ENCODE peak calls at places on chromosomes 2 and 18, in nine cellular contexts. C, Z, D, R, F, K, J, H and Y are unnamed samples.
A peak's percentile ranks its signal among the peaks of the same experiment; 100 is the strongest.

GRCh38 chr18:45332911-45333310 is 282.4 kb upstream of the SLC14A2 start:
- DNase-seq in C (no peak), Z (no peak), D (no peak), R (no peak), F (no peak), K (no peak), J (no peak), H (no peak), Y (no peak)

GRCh38 chr2:239181601-239182471 is 219.0 kb downstream of the HDAC4 start:
- DNase-seq in C (peak; percentile 3), Z (no peak), D (no peak), R (peak; percentile 48), F (no peak), K (no peak), J (peak; percentile 71), H (no peak), Y (no peak)

GRCh38 chr2:144362401-144362800 is 157.5 kb downstream of the ZEB2 start:
- DNase-seq in C (no peak), Z (no peak), D (peak; percentile 75), R (no peak), F (no peak), K (no peak), J (no peak), H (no peak), Y (no peak)

GRCh38 chr18:11741505-11742145 is 52.6 kb downstream of the GNAL start:
- DNase-seq in C (no peak), Z (no peak), D (no peak), R (no peak), F (no peak), K (peak; percentile 62), J (peak; percentile 11), H (no peak), Y (peak; percentile 36)

GRCh38 chr2:43576983-43577892 is 18.6 kb downstream of the THADA start:
- DNase-seq in C (peak; percentile 26), Z (no peak), D (peak; percentile 84), R (no peak), F (no peak), K (peak; percentile 40), J (peak; percentile 63), H (peak; percentile 52), Y (peak; percentile 9)

GRCh38 chr2:119240311-119241204 is 16.9 kb downstream of the STEAP3 start:
- DNase-seq in C (peak; percentile 79), Z (no peak), D (peak; percentile 83), R (no peak), F (peak; percentile 60), K (no peak), J (peak; percentile 33), H (peak; percentile 19), Y (peak; percentile 77)

GRCh38 chr2:71082402-71083252 is 14.2 kb downstream of the NAGK start:
- DNase-seq in C (no peak), Z (no peak), D (no peak), R (peak; percentile 41), F (no peak), K (no peak), J (no peak), H (no peak), Y (no peak)

GRCh38 chr2:223451-223850 is 40.4 kb downstream of the SH3YL1 start:
- DNase-seq in C (no peak), Z (no peak), D (no peak), R (no peak), F (no peak), K (no peak), J (no peak), H (no peak), Y (no peak)

GRCh38 chr2:43818761-43819160 is 19.9 kb downstream of the ABCG5 start:
- DNase-seq in C (peak; percentile 23), Z (peak; percentile 44), D (peak; percentile 74), R (no peak), F (peak; percentile 77), K (no peak), J (no peak), H (no peak), Y (peak; percentile 19)

GRCh38 chr2:19757586-19757985 is 144.2 kb downstream of the TTC32 start:
- DNase-seq in C (no peak), Z (no peak), D (no peak), R (no peak), F (no peak), K (no peak), J (no peak), H (no peak), Y (no peak)

GRCh38 chr2:9139491-9140443 is 66.8 kb upstream of the ASAP2 start:
- DNase-seq in C (peak; percentile 74), Z (peak; percentile 67), D (peak; percentile 54), R (peak; percentile 81), F (peak; percentile 85), K (peak; percentile 70), J (peak; percentile 52), H (peak; percentile 84), Y (peak; percentile 68)

GRCh38 chr18:2617974-2618373 is 37.6 kb upstream of the SMCHD1 start:
- DNase-seq in C (no peak), Z (no peak), D (peak; percentile 27), R (no peak), F (no peak), K (no peak), J (no peak), H (no peak), Y (no peak)

GRCh38 chr2:219274392-219274921 is 4.7 kb upstream of the DNAJB2 start:
- DNase-seq in C (peak; percentile 41), Z (no peak), D (peak; percentile 81), R (no peak), F (no peak), K (no peak), J (peak; percentile 74), H (peak; percentile 80), Y (peak; percentile 86)

GRCh38 chr2:191846787-191847620 is at the start of gene CAVIN2:
- DNase-seq in C (peak; percentile 35), Z (peak; percentile 78), D (peak; percentile 90), R (peak; percentile 90), F (peak; percentile 50), K (peak; percentile 17), J (peak; percentile 95), H (peak; percentile 51), Y (peak; percentile 47)
- TF ChIP-seq POLR2A in C (peak; percentile 25), Z (no peak), D (no peak), R (peak; percentile 51), F (peak; percentile 59), K (peak; percentile 46), J (peak; percentile 74), H (no peak), Y (peak; percentile 54)

GRCh38 chr2:235084424-235084823 is 132.6 kb downstream of the SH3BP4 start:
- DNase-seq in C (no peak), Z (no peak), D (no peak), R (no peak), F (no peak), K (no peak), J (no peak), H (no peak), Y (no peak)
- TF ChIP-seq POLR2A in C (no peak), Z (no peak), D (no peak), R (no peak), F (no peak), K (no peak), J (no peak), H (no peak), Y (no peak)

GRCh38 chr2:100924520-100925451 is 77.3 kb upstream of the RPL31 start:
- DNase-seq in C (no peak), Z (no peak), D (peak; percentile 85), R (no peak), F (peak; percentile 28), K (no peak), J (no peak), H (peak; percentile 46), Y (peak; percentile 68)
- TF ChIP-seq POLR2A in C (no peak), Z (no peak), D (peak; percentile 31), R (no peak), F (peak; percentile 10), K (no peak), J (no peak), H (no peak), Y (no peak)

GRCh38 chr2:11746807-11747459 is 501 bp downstream of the LPIN1 start:
- DNase-seq in C (peak; percentile 47), Z (no peak), D (peak; percentile 16), R (no peak), F (no peak), K (no peak), J (peak; percentile 57), H (peak; percentile 37), Y (no peak)
- TF ChIP-seq POLR2A in C (no peak), Z (no peak), D (no peak), R (no peak), F (peak; percentile 10), K (no peak), J (peak; percentile 4), H (no peak), Y (no peak)

DNA sequence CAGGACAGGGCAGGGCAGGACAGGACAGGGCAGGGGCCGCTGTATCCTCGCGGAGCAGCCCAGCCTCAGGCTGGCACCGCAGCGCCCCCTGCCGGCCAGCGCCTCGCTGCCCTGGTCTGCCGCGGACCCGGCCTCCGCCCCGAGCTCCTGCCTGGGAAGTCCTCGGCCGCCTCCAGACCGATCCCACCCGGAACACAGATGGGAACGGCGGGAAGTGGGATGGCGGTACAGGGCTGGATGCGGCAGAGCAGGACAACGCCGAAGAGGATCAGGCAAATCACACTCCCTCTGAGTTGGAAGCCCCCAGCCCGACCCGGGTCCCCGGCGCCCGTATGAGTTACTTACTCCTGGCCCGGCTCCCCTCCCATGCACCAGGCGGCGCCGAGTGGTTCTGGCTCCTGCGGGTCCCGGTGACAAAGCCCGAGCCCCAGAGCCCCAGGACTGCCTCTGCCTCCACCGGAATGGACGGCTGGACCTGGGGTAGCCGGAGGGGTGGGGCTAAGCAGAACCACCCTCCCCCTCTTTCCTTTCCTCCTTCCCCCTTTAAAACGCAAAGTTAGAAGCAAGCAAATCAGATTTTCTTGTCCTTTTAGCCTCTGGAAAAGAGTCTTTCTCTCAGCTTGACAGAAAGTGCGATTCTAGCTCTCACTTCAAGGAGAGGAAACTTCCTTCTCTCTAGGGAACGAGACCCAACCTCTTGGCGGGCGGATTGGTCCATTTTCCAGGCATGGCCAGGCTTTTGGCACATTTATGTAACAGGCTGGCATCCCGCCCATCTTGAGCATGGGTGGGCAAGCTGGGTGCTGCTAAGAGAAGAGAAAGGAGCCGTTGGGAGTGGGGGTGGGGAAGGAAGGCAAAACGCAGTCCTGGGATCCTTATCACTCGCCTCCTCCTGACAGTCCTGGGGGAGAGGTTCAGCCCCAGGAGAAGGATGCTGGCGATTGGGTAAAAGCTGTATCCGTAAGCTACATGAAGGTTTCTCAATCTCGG is at the start of gene TP53I3:
- DNase-seq in C (peak; percentile 91), Z (peak; percentile 79), D (peak; percentile 84), R (peak; percentile 94), F (peak; percentile 91), K (peak; percentile 90), J (peak; percentile 87), H (peak; percentile 90), Y (peak; percentile 89)
- TF ChIP-seq POLR2A in C (peak; percentile 84), Z (no peak), D (peak; percentile 71), R (peak; percentile 73), F (peak; percentile 93), K (peak; percentile 81), J (peak; percentile 75), H (no peak), Y (peak; percentile 73)